ENCODE peak calls at places on chromosomes 7 and 10, in nine cellular contexts. M is activated naive CD4-positive, alpha-beta T cell; K is activated T-helper 1 cell treated with anti-CD3 and anti-CD28 coated beads, Interleukin-12 subunit alpha, Interleukin-12 subunit beta, Interleukin-2, Interleukin-4 antibody, amounts not matched to agents 30 ng/mL and 10 ng/mL and 1 ng/mL, durations not matched to agents 14 hours and 24 hours and 36 hours; B is CD8-positive, alpha-beta T cell; U is thoracic aorta; S is fibroblast of lung; L is GM12865; D is WTC11; C is adrenal gland. H is an unnamed sample.

GRCh38 chr10:62747195-62747594 is 57.3 kb upstream of the ADO start:
- DNase-seq in M (no peak), K (no peak), B (no peak), U (no peak), S (no peak), L (no peak), D (no peak), C (no peak), H (peak)

GRCh38 chr10:73168486-73168844 is 546 bp downstream of the FAM149B1 start:
- DNase-seq in M (no peak), K (no peak), B (no peak), U (no peak), S (no peak), L (no peak), D (no peak), C (no peak), H (no peak)

GRCh38 chr10:45235823-45236222 is 79.6 kb downstream of the OR13A1 start:
- DNase-seq in M (no peak), K (no peak), B (no peak), U (no peak), S (no peak), L (no peak), D (no peak), C (no peak), H (no peak)

GRCh38 chr10:46551701-46552525 is 4.5 kb downstream of the GPRIN2 start:
- DNase-seq in M (no peak), K (peak), B (peak), U (peak), S (no peak), L (no peak), D (peak), C (peak), H (no peak)

GRCh38 chr10:4352566-4352961 is 473.4 kb upstream of the AKR1E2 start:
- DNase-seq in M (no peak), K (no peak), B (no peak), U (no peak), S (peak), L (no peak), D (no peak), C (no peak), H (no peak)

GRCh38 chr7:158432369-158433270 is 155.0 kb downstream of the PTPRN2 start:
- DNase-seq in M (no peak), K (no peak), B (no peak), U (no peak), S (peak), L (no peak), D (no peak), C (no peak), H (no peak)

GRCh38 chr10:57964371-57964770 is 303.3 kb downstream of the IPMK start:
- DNase-seq in M (no peak), K (no peak), B (no peak), U (no peak), S (no peak), L (no peak), D (no peak), C (peak), H (peak)

GRCh38 chr7:34451923-34452322 is 206.1 kb upstream of the NPSR1 start:
- DNase-seq in M (no peak), K (no peak), B (no peak), U (no peak), S (peak), L (no peak), D (no peak), C (no peak), H (peak)

GRCh38 chr10:22410394-22410793 is 65.1 kb downstream of the SPAG6 start:
- DNase-seq in M (no peak), K (no peak), B (no peak), U (no peak), S (no peak), L (no peak), D (no peak), C (no peak), H (no peak)

GRCh38 chr10:33095867-33096479 is 137.9 kb upstream of the ITGB1 start:
- DNase-seq in M (no peak), K (no peak), B (no peak), U (no peak), S (no peak), L (peak), D (peak), C (no peak), H (no peak)

GRCh38 chr10:89563861-89564478 is 28.6 kb upstream of the SLC16A12 start:
- DNase-seq in M (no peak), K (no peak), B (peak), U (no peak), S (peak), L (peak), D (no peak), C (no peak), H (peak)

GRCh38 chr10:86289577-86289868 is 77.1 kb downstream of the GRID1 start:
- DNase-seq in M (no peak), K (no peak), B (no peak), U (no peak), S (no peak), L (no peak), D (no peak), C (no peak), H (no peak)

GRCh38 chr10:113319450-113319849 is 233.4 kb upstream of the HABP2 start:
- DNase-seq in M (no peak), K (no peak), B (no peak), U (no peak), S (no peak), L (no peak), D (no peak), C (no peak), H (no peak)

GRCh38 chr7:28840515-28841125 is 117.5 kb downstream of the TRIL start:
- DNase-seq in M (no peak), K (no peak), B (no peak), U (no peak), S (peak), L (no peak), D (no peak), C (no peak), H (peak)

GRCh38 chr10:16586358-16587138 is 64.9 kb upstream of the C1QL3 start:
- DNase-seq in M (no peak), K (no peak), B (no peak), U (no peak), S (no peak), L (peak), D (no peak), C (no peak), H (no peak)

GRCh38 chr10:27252267-27253000 is 11.8 kb upstream of the ACBD5 start:
- DNase-seq in M (peak), K (peak), B (peak), U (no peak), S (peak), L (peak), D (peak), C (peak), H (no peak)

GRCh38 chr7:132142006-132142405 is 434.3 kb downstream of the PLXNA4 start:
- DNase-seq in M (no peak), K (no peak), B (no peak), U (no peak), S (no peak), L (no peak), D (no peak), C (no peak), H (no peak)

GRCh38 chr7:127514499-127514898 is 70.9 kb downstream of the GCC1 start:
- DNase-seq in M (no peak), K (no peak), B (peak), U (no peak), S (peak), L (peak), D (no peak), C (no peak), H (peak)

GRCh38 chr7:101017099-101017777 is 2.6 kb upstream of the MUC17 start:
- DNase-seq in M (peak), K (peak), B (peak), U (peak), S (peak), L (peak), D (peak), C (peak), H (peak)

GRCh38 chr10:112283100-112283499 is at the start of gene TECTB:
- DNase-seq in M (no peak), K (no peak), B (no peak), U (no peak), S (no peak), L (no peak), D (no peak), C (no peak), H (no peak)